ENCODE peak calls at places on chromosomes 16 and 17, in five cellular contexts. One of them, this sample, is unnamed.

GRCh38 chr17:59439711-59440110 is 108.3 kb downstream of the YPEL2 start:
- DNase-seq in aorta: no peak
- DNase-seq in epithelial cell of esophagus: no peak
- DNase-seq in T47D: no peak
- DNase-seq in thoracic aorta: no peak
- DNase-seq in this sample: no peak

GRCh38 chr16:3467920-3468319 is 24.4 kb downstream of the NAA60 start:
- DNase-seq in T47D: no peak
- DNase-seq in aorta: no peak
- DNase-seq in epithelial cell of esophagus: peak; percentile 45
- DNase-seq in thoracic aorta: no peak
- DNase-seq in this sample: no peak

GRCh38 chr17:2691069-2691871 is 20.3 kb downstream of the CLUH start:
- DNase-seq in T47D: no peak
- DNase-seq in thoracic aorta: no peak
- DNase-seq in aorta: peak; percentile 40
- DNase-seq in epithelial cell of esophagus: no peak
- DNase-seq in this sample: peak; percentile 82

GRCh38 chr17:42283241-42284019 is 4.9 kb upstream of the STAT5A start:
- DNase-seq in aorta: peak; percentile 24
- DNase-seq in thoracic aorta: no peak
- DNase-seq in T47D: no peak
- DNase-seq in epithelial cell of esophagus: no peak
- DNase-seq in this sample: peak; percentile 81

GRCh38 chr17:39410279-39410678 is 8.9 kb upstream of the FBXL20 start:
- DNase-seq in epithelial cell of esophagus: no peak
- DNase-seq in thoracic aorta: no peak
- DNase-seq in T47D: no peak
- DNase-seq in aorta: no peak
- DNase-seq in this sample: no peak

GRCh38 chr16:57616871-57617270 is 11.6 kb upstream of the ADGRG1 start:
- DNase-seq in thoracic aorta: no peak
- DNase-seq in T47D: no peak
- DNase-seq in epithelial cell of esophagus: no peak
- DNase-seq in aorta: peak; percentile 14
- DNase-seq in this sample: no peak

GRCh38 chr17:31318298-31319190 is 2.9 kb downstream of the EVI2A start:
- DNase-seq in epithelial cell of esophagus: peak; percentile 88
- DNase-seq in thoracic aorta: peak; percentile 4
- DNase-seq in T47D: no peak
- DNase-seq in aorta: peak; percentile 73
- DNase-seq in this sample: peak; percentile 62

GRCh38 chr16:86072328-86073102 is 173.6 kb downstream of the IRF8 start:
- DNase-seq in aorta: peak; percentile 72
- DNase-seq in thoracic aorta: no peak
- DNase-seq in T47D: peak; percentile 76
- DNase-seq in epithelial cell of esophagus: peak; percentile 49
- DNase-seq in this sample: no peak

GRCh38 chr17:16593356-16594102 is 24.5 kb upstream of the ZNF287 start:
- DNase-seq in T47D: no peak
- DNase-seq in thoracic aorta: no peak
- DNase-seq in epithelial cell of esophagus: peak; percentile 64
- DNase-seq in aorta: no peak
- DNase-seq in this sample: no peak

GRCh38 chr17:80979547-80980378 is 11.9 kb upstream of the CHMP6 start:
- DNase-seq in thoracic aorta: no peak
- DNase-seq in epithelial cell of esophagus: no peak
- DNase-seq in aorta: no peak
- DNase-seq in T47D: no peak
- DNase-seq in this sample: no peak

GRCh38 chr17:76405607-76405966 is 21.2 kb downstream of the SPHK1 start:
- DNase-seq in epithelial cell of esophagus: no peak
- DNase-seq in thoracic aorta: no peak
- DNase-seq in aorta: no peak
- DNase-seq in T47D: no peak
- DNase-seq in this sample: no peak

GRCh38 chr17:76414334-76415295 is 30.2 kb downstream of the SPHK1 start:
- DNase-seq in T47D: no peak
- DNase-seq in epithelial cell of esophagus: no peak
- DNase-seq in thoracic aorta: peak; percentile 11
- DNase-seq in aorta: peak; percentile 80
- DNase-seq in this sample: no peak

GRCh38 chr16:86960266-86960665 is 356.9 kb downstream of the C16orf95 start:
- DNase-seq in aorta: no peak
- DNase-seq in T47D: no peak
- DNase-seq in thoracic aorta: no peak
- DNase-seq in epithelial cell of esophagus: no peak
- DNase-seq in this sample: no peak

GRCh38 chr16:20866161-20866772 is 33.9 kb downstream of the DCUN1D3 start:
- DNase-seq in T47D: no peak
- DNase-seq in aorta: peak; percentile 76
- DNase-seq in thoracic aorta: peak; percentile 66
- DNase-seq in epithelial cell of esophagus: peak; percentile 90
- DNase-seq in this sample: peak; percentile 87

GRCh38 chr17:54956802-54957201 is 11.7 kb downstream of the COX11 start:
- DNase-seq in aorta: no peak
- DNase-seq in thoracic aorta: no peak
- DNase-seq in T47D: no peak
- DNase-seq in epithelial cell of esophagus: no peak
- DNase-seq in this sample: no peak